ENCODE peak calls at places on chromosomes 11 and 22, in five cellular contexts. I is effector CD4-positive, alpha-beta T cell; H is memory B cell; K is Calu3; P is stimulated activated CD4-positive, alpha-beta T cell treated with anti-CD3 and anti-CD28 coated beads, TNF-alpha, amount 100 ng/mL, for 48 hours. S is an unnamed sample.
A peak's percentile ranks its signal among the peaks of the same experiment; 100 is the strongest.

GRCh38 chr22:22380098-22381030 is 128.2 kb downstream of the ZNF280B start:
- DNase-seq in I (no peak), H (peak; percentile 65), K (peak; percentile 19), P (no peak), S (no peak)

GRCh38 chr11:7278314-7278917 is 26.7 kb downstream of the SYT9 start:
- DNase-seq in I (no peak), H (no peak), K (peak; percentile 40), P (no peak), S (no peak)

GRCh38 chr11:66420671-66421476 is at the start of gene NPAS4:
- DNase-seq in I (no peak), H (no peak), K (no peak), P (no peak), S (no peak)

GRCh38 chr11:113286001-113286400 is 28.4 kb upstream of the TTC12 start:
- DNase-seq in I (no peak), H (no peak), K (no peak), P (no peak), S (no peak)

GRCh38 chr22:19503869-19504268 is 20.3 kb downstream of the CLDN5 start:
- DNase-seq in I (no peak), H (no peak), K (no peak), P (no peak), S (no peak)

GRCh38 chr11:103883291-103883690 is 153.1 kb upstream of the DDI1 start:
- DNase-seq in I (no peak), H (no peak), K (no peak), P (no peak), S (no peak)

GRCh38 chr22:42114721-42115120 is 15.9 kb downstream of the CYP2D6 start:
- DNase-seq in I (no peak), H (no peak), K (no peak), P (no peak), S (no peak)

GRCh38 chr11:59097113-59097708 is 9.8 kb upstream of the FAM111B start:
- DNase-seq in I (peak; percentile 60), H (peak; percentile 36), K (peak; percentile 75), P (peak; percentile 52), S (peak; percentile 37)

S was measured in T-helper 22 cell.